ENCODE peak calls at places on chromosomes 6 and 20, in ten cellular contexts. Y is thoracic aorta, W is Peyer's patch, Q is upper lobe of right lung, V is testis, C is cardiac fibroblast, P is pancreas, L is fibroblast of villous mesenchyme, F is fibroblast of lung, B is AG09309. X is an unnamed sample.

GRCh38 chr6:45305546-45305945 is 22.6 kb upstream of the RUNX2 start:
- DNase-seq in Y (no peak), W (no peak), Q (no peak), V (no peak), C (peak), P (no peak), L (no peak), F (no peak), B (no peak), X (no peak)

GRCh38 chr20:60224914-60225313 is 266.7 kb downstream of the CDH26 start:
- DNase-seq in Y (no peak), W (no peak), Q (no peak), V (peak), C (peak), P (no peak), L (no peak), F (peak), B (no peak), X (no peak)

GRCh38 chr6:135182120-135182992 is 1.2 kb downstream of the MYB start:
- DNase-seq in Y (no peak), W (peak), Q (peak), V (no peak), C (peak), P (peak), L (peak), F (peak), B (no peak), X (no peak)

GRCh38 chr6:5143625-5144311 is 58.6 kb downstream of the PPP1R3G start:
- DNase-seq in Y (peak), W (peak), Q (peak), V (peak), C (peak), P (peak), L (peak), F (peak), B (no peak), X (peak)

GRCh38 chr6:39077882-39078594 is 29.5 kb downstream of the GLP1R start:
- DNase-seq in Y (no peak), W (no peak), Q (no peak), V (no peak), C (no peak), P (no peak), L (no peak), F (no peak), B (no peak), X (no peak)

GRCh38 chr20:46111028-46111835 is 6.9 kb upstream of the CD40 start:
- DNase-seq in Y (no peak), W (peak), Q (no peak), V (no peak), C (no peak), P (peak), L (peak), F (peak), B (no peak), X (no peak)

GRCh38 chr20:38427655-38428023 is 7.5 kb downstream of the SNHG17 start:
- DNase-seq in Y (no peak), W (no peak), Q (no peak), V (no peak), C (no peak), P (no peak), L (no peak), F (no peak), B (no peak), X (no peak)

GRCh38 chr20:11952621-11953020 is 34.9 kb downstream of the BTBD3 start:
- DNase-seq in Y (no peak), W (no peak), Q (no peak), V (no peak), C (peak), P (no peak), L (no peak), F (peak), B (no peak), X (no peak)

GRCh38 chr6:105879902-105880547 is 206.1 kb upstream of the PRDM1 start:
- DNase-seq in Y (no peak), W (peak), Q (peak), V (peak), C (no peak), P (peak), L (no peak), F (no peak), B (peak), X (no peak)

GRCh38 chr20:49739042-49739441 is 25.4 kb upstream of the B4GALT5 start:
- DNase-seq in Y (no peak), W (no peak), Q (no peak), V (no peak), C (no peak), P (no peak), L (no peak), F (no peak), B (no peak), X (no peak)

GRCh38 chr6:138503881-138504680 is 4.8 kb upstream of the NHSL1 start:
- DNase-seq in Y (no peak), W (no peak), Q (no peak), V (no peak), C (peak), P (no peak), L (no peak), F (no peak), B (no peak), X (no peak)

GRCh38 chr20:57076202-57076651 is 190.2 kb downstream of the BMP7 start:
- DNase-seq in Y (no peak), W (no peak), Q (peak), V (no peak), C (no peak), P (no peak), L (peak), F (no peak), B (peak), X (no peak)

GRCh38 chr20:51220293-51220706 is 197.4 kb upstream of the KCNG1 start:
- DNase-seq in Y (no peak), W (no peak), Q (peak), V (peak), C (peak), P (no peak), L (peak), F (peak), B (no peak), X (no peak)

GRCh38 chr20:46324960-46325703 is 16.8 kb upstream of the CDH22 start:
- DNase-seq in Y (no peak), W (no peak), Q (no peak), V (peak), C (peak), P (no peak), L (peak), F (peak), B (no peak), X (no peak)

GRCh38 chr6:38997128-38997761 is 51.3 kb upstream of the GLP1R start:
- DNase-seq in Y (no peak), W (no peak), Q (no peak), V (peak), C (peak), P (peak), L (peak), F (peak), B (no peak), X (no peak)

GRCh38 chr20:24777746-24778145 is 171.3 kb upstream of the CST7 start:
- DNase-seq in Y (no peak), W (no peak), Q (no peak), V (no peak), C (no peak), P (no peak), L (no peak), F (no peak), B (no peak), X (no peak)

GRCh38 chr6:106122941-106123337 is 36.8 kb downstream of the PRDM1 start:
- DNase-seq in Y (no peak), W (no peak), Q (no peak), V (no peak), C (no peak), P (no peak), L (no peak), F (no peak), B (no peak), X (no peak)

DNA sequence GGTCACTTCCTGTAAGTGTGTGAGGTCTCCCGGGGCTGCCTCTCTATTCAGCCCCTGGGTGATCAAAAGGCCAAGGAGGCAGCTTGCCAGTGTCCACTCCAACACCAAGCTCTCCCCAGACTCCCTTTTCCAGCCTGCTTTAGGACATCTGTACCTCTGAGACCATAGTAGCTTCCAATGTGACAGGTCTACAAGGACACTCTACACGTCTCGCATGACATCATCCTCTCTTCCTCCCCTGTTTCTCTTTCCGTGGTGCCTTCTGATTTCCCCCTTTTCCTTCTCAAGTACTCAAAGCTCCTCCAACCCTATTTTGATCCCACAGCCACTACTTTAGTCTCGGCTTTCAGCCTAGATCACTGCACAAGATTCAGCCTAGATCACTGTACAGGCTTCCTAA is 26.4 kb downstream of the HLA-F start:
- DNase-seq in Y (no peak), W (no peak), Q (no peak), V (no peak), C (no peak), P (no peak), L (no peak), F (no peak), B (no peak), X (no peak)
- H3K4me3 ChIP-seq in Y (peak), W (peak), Q (peak), V (no peak), C (no peak), P (peak), L (no peak), F (no peak), B (no peak), X (no peak)

GRCh38 chr20:62009869-62010445 is 55.7 kb downstream of the TAF4 start:
- DNase-seq in Y (no peak), W (no peak), Q (no peak), V (no peak), C (no peak), P (no peak), L (no peak), F (no peak), B (no peak), X (no peak)

GRCh38 chr20:62009322-62009721 is 56.4 kb downstream of the TAF4 start:
- DNase-seq in Y (no peak), W (no peak), Q (no peak), V (peak), C (no peak), P (no peak), L (no peak), F (no peak), B (no peak), X (no peak)

GRCh38 chr20:62011403-62011791 is 54.3 kb downstream of the TAF4 start:
- DNase-seq in Y (no peak), W (no peak), Q (no peak), V (no peak), C (no peak), P (no peak), L (no peak), F (no peak), B (no peak), X (no peak)

GRCh38 chr20:62011938-62012534 is 53.6 kb downstream of the TAF4 start:
- DNase-seq in Y (no peak), W (no peak), Q (no peak), V (no peak), C (no peak), P (no peak), L (no peak), F (no peak), B (no peak), X (no peak)

GRCh38 chr20:62010551-62011402 is 54.9 kb downstream of the TAF4 start:
- DNase-seq in Y (no peak), W (peak), Q (no peak), V (peak), C (peak), P (no peak), L (peak), F (peak), B (peak), X (peak)
- TF ChIP-seq CTCF in Y (peak), W (peak), Q (peak), V (peak), C (peak), P (peak), L (peak), F (peak), B (peak), X (peak)

DNA sequence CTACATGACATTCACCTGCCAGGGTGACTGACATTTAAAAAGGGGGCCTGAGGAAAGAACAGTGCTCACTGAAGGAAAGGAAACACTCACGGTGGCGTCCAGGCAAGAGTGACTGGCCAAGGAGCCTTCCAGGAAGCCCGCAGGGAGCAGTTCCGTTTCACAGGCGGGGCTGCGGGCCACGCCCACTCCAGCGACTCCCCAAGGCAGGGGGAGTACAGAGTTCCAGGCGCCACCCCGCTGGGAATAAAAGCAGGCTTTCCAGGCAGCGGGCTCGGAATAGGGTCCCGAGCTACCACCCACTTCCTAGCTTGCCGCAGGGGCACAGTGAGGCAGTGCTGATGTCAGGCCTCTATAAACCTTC is 34.2 kb downstream of the PKIG start:
- DNase-seq in Y (no peak), W (no peak), Q (peak), V (no peak), C (no peak), P (no peak), L (no peak), F (no peak), B (no peak), X (no peak)
- H3K4me3 ChIP-seq in Y (no peak), W (no peak), Q (no peak), V (no peak), C (no peak), P (no peak), L (no peak), F (no peak), B (no peak), X (no peak)

DNA sequence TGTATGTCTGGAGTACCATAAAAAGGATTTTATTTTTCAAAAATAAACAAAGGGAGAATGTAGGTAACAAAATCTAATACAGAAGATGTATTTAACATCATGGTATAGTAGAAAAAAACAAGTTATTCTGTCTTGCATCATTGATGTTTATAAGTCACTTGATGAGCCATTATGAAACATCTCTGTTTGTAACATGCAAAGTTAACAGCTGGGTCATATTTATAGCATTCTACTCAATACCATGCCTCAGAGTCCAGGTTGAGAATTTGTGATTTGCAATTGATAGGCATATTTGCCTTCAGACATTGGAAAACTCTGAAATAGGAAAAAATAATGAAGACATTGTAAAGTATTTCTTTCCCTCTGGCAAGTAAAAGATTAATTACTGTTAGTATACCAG is 52.3 kb upstream of the IL20RA start:
- DNase-seq in Y (no peak), W (no peak), Q (no peak), V (no peak), C (peak), P (no peak), L (peak), F (peak), B (no peak), X (no peak)
- TF ChIP-seq CTCF in Y (no peak), W (no peak), Q (no peak), V (no peak), C (no peak), P (no peak), L (no peak), F (no peak), B (no peak), X (no peak)

DNA sequence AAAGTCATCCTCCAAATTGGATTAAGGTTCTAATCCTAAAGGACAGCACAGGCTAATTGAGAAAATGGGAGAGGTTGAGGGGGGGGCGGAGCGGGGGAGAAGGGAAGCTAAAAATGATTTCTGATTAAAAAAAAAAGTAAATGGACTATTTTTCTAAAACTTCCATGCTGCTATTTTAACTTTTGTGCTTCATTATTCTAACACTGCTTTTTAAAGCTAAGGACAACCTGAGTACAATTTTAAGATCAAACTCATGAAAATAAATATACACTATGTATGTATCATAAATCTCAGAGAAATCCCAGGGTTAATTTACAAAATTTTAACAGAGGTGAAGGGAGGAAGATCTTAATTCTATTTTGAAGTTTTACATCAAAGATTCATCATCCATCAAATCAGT is 4.4 kb downstream of the MAN1A1 start:
- DNase-seq in Y (no peak), W (no peak), Q (no peak), V (no peak), C (no peak), P (no peak), L (no peak), F (no peak), B (no peak), X (no peak)
- H3K4me3 ChIP-seq in Y (peak), W (no peak), Q (peak), V (no peak), C (no peak), P (no peak), L (peak), F (no peak), B (no peak), X (no peak)

X was measured in AG04450.